ENCODE peak calls at places on chromosome 17, in ten cellular contexts. One of them, this sample, is unnamed.

GRCh38 chr17:29962656-29963055 is 21.2 kb downstream of the EFCAB5 start:
- DNase-seq in foreskin keratinocyte: no peak
- DNase-seq in fibroblast of the aortic adventitia: no peak
- DNase-seq in stimulated activated CD8-positive, alpha-beta memory T cell treated with anti-CD3 and anti-CD28 coated beads, Interleukin-7, amount 100 ng/mL, for 1 hour: no peak
- DNase-seq in NCI-H1417: no peak
- DNase-seq in posterior vena cava: no peak
- DNase-seq in neural crest cell: no peak
- DNase-seq in EH: peak; percentile 28
- DNase-seq in dorsolateral prefrontal cortex: no peak
- DNase-seq in mucosa of gallbladder: no peak
- DNase-seq in this sample: no peak

GRCh38 chr17:72173475-72174116 is 52.8 kb downstream of the SOX9 start:
- DNase-seq in foreskin keratinocyte: no peak
- DNase-seq in fibroblast of the aortic adventitia: no peak
- DNase-seq in stimulated activated CD8-positive, alpha-beta memory T cell treated with anti-CD3 and anti-CD28 coated beads, Interleukin-7, amount 100 ng/mL, for 1 hour: no peak
- DNase-seq in NCI-H1417: peak; percentile 47
- DNase-seq in posterior vena cava: no peak
- DNase-seq in neural crest cell: no peak
- DNase-seq in EH: no peak
- DNase-seq in dorsolateral prefrontal cortex: no peak
- DNase-seq in mucosa of gallbladder: no peak
- DNase-seq in this sample: no peak

GRCh38 chr17:42026821-42027539 is 7.1 kb downstream of the NKIRAS2 start:
- DNase-seq in foreskin keratinocyte: no peak
- DNase-seq in fibroblast of the aortic adventitia: no peak
- DNase-seq in stimulated activated CD8-positive, alpha-beta memory T cell treated with anti-CD3 and anti-CD28 coated beads, Interleukin-7, amount 100 ng/mL, for 1 hour: no peak
- DNase-seq in NCI-H1417: no peak
- DNase-seq in posterior vena cava: no peak
- DNase-seq in neural crest cell: no peak
- DNase-seq in EH: no peak
- DNase-seq in dorsolateral prefrontal cortex: no peak
- DNase-seq in mucosa of gallbladder: no peak
- DNase-seq in this sample: no peak

GRCh38 chr17:65418622-65419021 is 142.8 kb downstream of the AXIN2 start:
- DNase-seq in foreskin keratinocyte: no peak
- DNase-seq in fibroblast of the aortic adventitia: no peak
- DNase-seq in stimulated activated CD8-positive, alpha-beta memory T cell treated with anti-CD3 and anti-CD28 coated beads, Interleukin-7, amount 100 ng/mL, for 1 hour: no peak
- DNase-seq in NCI-H1417: no peak
- DNase-seq in posterior vena cava: no peak
- DNase-seq in neural crest cell: no peak
- DNase-seq in EH: no peak
- DNase-seq in dorsolateral prefrontal cortex: no peak
- DNase-seq in mucosa of gallbladder: no peak
- DNase-seq in this sample: no peak

GRCh38 chr17:41507315-41507880 is 2.0 kb upstream of the KRT13 start:
- DNase-seq in foreskin keratinocyte: no peak
- DNase-seq in fibroblast of the aortic adventitia: peak; percentile 27
- DNase-seq in stimulated activated CD8-positive, alpha-beta memory T cell treated with anti-CD3 and anti-CD28 coated beads, Interleukin-7, amount 100 ng/mL, for 1 hour: no peak
- DNase-seq in NCI-H1417: no peak
- DNase-seq in posterior vena cava: no peak
- DNase-seq in neural crest cell: no peak
- DNase-seq in EH: no peak
- DNase-seq in dorsolateral prefrontal cortex: no peak
- DNase-seq in mucosa of gallbladder: no peak
- DNase-seq in this sample: no peak

GRCh38 chr17:62965149-62965648 is 836 bp upstream of the TANC2 start:
- DNase-seq in foreskin keratinocyte: no peak
- DNase-seq in fibroblast of the aortic adventitia: no peak
- DNase-seq in stimulated activated CD8-positive, alpha-beta memory T cell treated with anti-CD3 and anti-CD28 coated beads, Interleukin-7, amount 100 ng/mL, for 1 hour: no peak
- DNase-seq in NCI-H1417: no peak
- DNase-seq in posterior vena cava: no peak
- DNase-seq in neural crest cell: no peak
- DNase-seq in EH: no peak
- DNase-seq in dorsolateral prefrontal cortex: no peak
- DNase-seq in mucosa of gallbladder: no peak
- DNase-seq in this sample: no peak

GRCh38 chr17:16287563-16288027 is 65.7 kb downstream of the CENPV start:
- DNase-seq in foreskin keratinocyte: no peak
- DNase-seq in fibroblast of the aortic adventitia: peak; percentile 92
- DNase-seq in stimulated activated CD8-positive, alpha-beta memory T cell treated with anti-CD3 and anti-CD28 coated beads, Interleukin-7, amount 100 ng/mL, for 1 hour: no peak
- DNase-seq in NCI-H1417: no peak
- DNase-seq in posterior vena cava: no peak
- DNase-seq in neural crest cell: no peak
- DNase-seq in EH: peak; percentile 92
- DNase-seq in dorsolateral prefrontal cortex: no peak
- DNase-seq in mucosa of gallbladder: no peak
- DNase-seq in this sample: peak; percentile 37

GRCh38 chr17:41767324-41768042 is 19.0 kb downstream of the JUP start:
- DNase-seq in foreskin keratinocyte: no peak
- DNase-seq in fibroblast of the aortic adventitia: no peak
- DNase-seq in stimulated activated CD8-positive, alpha-beta memory T cell treated with anti-CD3 and anti-CD28 coated beads, Interleukin-7, amount 100 ng/mL, for 1 hour: no peak
- DNase-seq in NCI-H1417: no peak
- DNase-seq in posterior vena cava: no peak
- DNase-seq in neural crest cell: no peak
- DNase-seq in EH: no peak
- DNase-seq in dorsolateral prefrontal cortex: no peak
- DNase-seq in mucosa of gallbladder: no peak
- DNase-seq in this sample: no peak

GRCh38 chr17:60770946-60771422 is 93.3 kb downstream of the BCAS3 start:
- DNase-seq in foreskin keratinocyte: no peak
- DNase-seq in fibroblast of the aortic adventitia: no peak
- DNase-seq in stimulated activated CD8-positive, alpha-beta memory T cell treated with anti-CD3 and anti-CD28 coated beads, Interleukin-7, amount 100 ng/mL, for 1 hour: no peak
- DNase-seq in NCI-H1417: no peak
- DNase-seq in posterior vena cava: no peak
- DNase-seq in neural crest cell: no peak
- DNase-seq in EH: no peak
- DNase-seq in dorsolateral prefrontal cortex: no peak
- DNase-seq in mucosa of gallbladder: no peak
- DNase-seq in this sample: no peak

GRCh38 chr17:76139801-76140660 is 1.0 kb downstream of the FOXJ1 start:
- DNase-seq in foreskin keratinocyte: no peak
- DNase-seq in fibroblast of the aortic adventitia: no peak
- DNase-seq in stimulated activated CD8-positive, alpha-beta memory T cell treated with anti-CD3 and anti-CD28 coated beads, Interleukin-7, amount 100 ng/mL, for 1 hour: peak; percentile 36
- DNase-seq in NCI-H1417: no peak
- DNase-seq in posterior vena cava: peak; percentile 79
- DNase-seq in neural crest cell: no peak
- DNase-seq in EH: no peak
- DNase-seq in dorsolateral prefrontal cortex: no peak
- DNase-seq in mucosa of gallbladder: no peak
- DNase-seq in this sample: no peak

GRCh38 chr17:19619705-19620325 is 28.7 kb upstream of the ALDH3A2 start:
- DNase-seq in foreskin keratinocyte: no peak
- DNase-seq in fibroblast of the aortic adventitia: no peak
- DNase-seq in stimulated activated CD8-positive, alpha-beta memory T cell treated with anti-CD3 and anti-CD28 coated beads, Interleukin-7, amount 100 ng/mL, for 1 hour: no peak
- DNase-seq in NCI-H1417: no peak
- DNase-seq in posterior vena cava: no peak
- DNase-seq in neural crest cell: no peak
- DNase-seq in EH: no peak
- DNase-seq in dorsolateral prefrontal cortex: no peak
- DNase-seq in mucosa of gallbladder: no peak
- DNase-seq in this sample: no peak